ENCODE peak calls at places on chromosome 2, in nine cellular contexts. Y is RPMI8226; W is tibial nerve; E is osteoblast; P is activated T-cell treated with anti-CD3 and anti-CD28 coated beads for 1 hour; O is mucosa of descending colon; L is HFFc6; J is progenitor cell of endocrine pancreas; V is stimulated activated CD8-positive, alpha-beta memory T cell treated with anti-CD3 and anti-CD28 coated beads, Interleukin-4, amount 100 ng/mL, for 1 hour. U is an unnamed sample.

GRCh38 chr2:180319586-180320405 is 312.7 kb upstream of the CWC22 start:
- DNase-seq in J (no peak), P (no peak), Y (peak), V (no peak), W (no peak), L (no peak), O (no peak), E (no peak), U (no peak)

GRCh38 chr2:160493227-160494028 is at the start of gene RBMS1:
- DNase-seq in J (peak), P (peak), V (peak), Y (peak), W (no peak), O (peak), E (peak), L (peak), U (peak)

GRCh38 chr2:165161510-165161909 is 42.3 kb downstream of the SCN3A start:
- DNase-seq in E (peak), P (no peak), J (no peak), Y (no peak), L (no peak), W (no peak), V (no peak), O (no peak), U (no peak)

GRCh38 chr2:7031424-7032245 is 114.4 kb downstream of the RNF144A start:
- DNase-seq in J (no peak), O (peak), L (no peak), E (no peak), P (peak), W (no peak), V (no peak), Y (peak), U (peak)

GRCh38 chr2:25388491-25388890 is 46.8 kb upstream of the DNMT3A start:
- DNase-seq in W (no peak), V (no peak), J (no peak), L (no peak), Y (peak), O (no peak), P (no peak), E (no peak), U (no peak)

GRCh38 chr2:85545780-85546240 is 6.8 kb downstream of the MAT2A start:
- DNase-seq in P (no peak), E (no peak), J (no peak), O (no peak), W (no peak), V (no peak), Y (no peak), L (no peak), U (no peak)

GRCh38 chr2:157743051-157743450 is 114.4 kb upstream of the ACVR1C start:
- DNase-seq in P (no peak), O (no peak), J (no peak), Y (no peak), L (no peak), W (no peak), V (no peak), E (no peak), U (no peak)

GRCh38 chr2:119156105-119156890 is 2.3 kb downstream of the C1QL2 start:
- DNase-seq in J (no peak), L (no peak), W (no peak), V (no peak), O (no peak), Y (no peak), P (no peak), E (peak), U (no peak)

GRCh38 chr2:85578243-85579180 is 1.1 kb downstream of the VAMP8 start:
- DNase-seq in J (no peak), E (peak), O (peak), Y (peak), W (peak), L (no peak), P (no peak), V (no peak), U (peak)

GRCh38 chr2:156719036-156719435 is 282.9 kb downstream of the GPD2 start:
- DNase-seq in P (no peak), L (no peak), W (no peak), J (no peak), V (no peak), Y (no peak), O (no peak), E (no peak), U (no peak)

GRCh38 chr2:239790313-239790712 is 234.8 kb downstream of the NDUFA10 start:
- DNase-seq in E (peak), W (no peak), Y (no peak), L (no peak), P (no peak), O (no peak), V (no peak), J (no peak), U (no peak)

GRCh38 chr2:28374331-28374730 is 18.3 kb upstream of the FOSL2 start:
- DNase-seq in V (no peak), Y (no peak), L (no peak), W (no peak), P (no peak), J (no peak), E (no peak), O (no peak), U (no peak)

U was measured in lower leg skin.